ENCODE peak calls at places on chromosome X, in six cellular contexts. B is NCI-H146; G is right atrium auricular region; Z is stimulated activated CD8-positive, alpha-beta memory T cell treated with anti-CD3 and anti-CD28 coated beads, Interleukin-7, amount 100 ng/mL, for 4 hours; X is A172; J is NCI-H1092 treated with DMSO at 0.1 percent for 48 hours. R is an unnamed sample.

GRCh38 chrX:102968216-102968615 is 31.1 kb downstream of the RAB40AL start:
- DNase-seq in B (no peak), G (no peak), Z (no peak), X (no peak), J (no peak), R (no peak)

GRCh38 chrX:72062890-72063289 is 68.8 kb downstream of the RTL5 start:
- DNase-seq in Z (no peak), J (no peak), G (peak; percentile 68), B (no peak), X (no peak), R (no peak)

GRCh38 chrX:154083134-154083517 is 14.4 kb downstream of the MECP2 start:
- DNase-seq in X (peak; percentile 11), Z (no peak), J (no peak), B (no peak), G (no peak), R (no peak)

GRCh38 chrX:77742788-77743476 is 43.1 kb downstream of the ATRX start:
- DNase-seq in J (no peak), X (no peak), G (peak; percentile 63), B (no peak), Z (no peak), R (no peak)

GRCh38 chrX:44949125-44949524 is 76.1 kb downstream of the KDM6A start:
- DNase-seq in G (no peak), B (no peak), X (no peak), Z (no peak), J (no peak), R (no peak)

GRCh38 chrX:68719904-68720614 is 72.6 kb downstream of the STARD8 start:
- DNase-seq in J (no peak), G (no peak), B (no peak), Z (no peak), X (no peak), R (no peak)

GRCh38 chrX:111041018-111041462 is 55.0 kb upstream of the PAK3 start:
- DNase-seq in J (no peak), B (no peak), G (no peak), X (peak; percentile 52), Z (no peak), R (no peak)

GRCh38 chrX:9657590-9658256 is 107.9 kb downstream of the GPR143 start:
- DNase-seq in X (no peak), J (no peak), Z (no peak), B (no peak), G (no peak), R (no peak)

GRCh38 chrX:11678174-11678573 is 12.5 kb upstream of the ARHGAP6 start:
- DNase-seq in B (no peak), Z (no peak), J (no peak), X (no peak), G (no peak), R (no peak)

GRCh38 chrX:74450803-74451449 is 29.6 kb downstream of the SLC16A2 start:
- DNase-seq in G (no peak), B (no peak), Z (no peak), X (peak; percentile 78), J (no peak), R (no peak)

GRCh38 chrX:135605906-135606305 is 85.4 kb downstream of the INTS6L start:
- DNase-seq in Z (no peak), X (no peak), J (no peak), B (no peak), G (no peak), R (no peak)

GRCh38 chrX:148228521-148228920 is 247.4 kb downstream of the FMR1NB start:
- DNase-seq in G (no peak), X (no peak), B (no peak), Z (no peak), J (no peak), R (no peak)

GRCh38 chrX:45428816-45429215 is 228.1 kb upstream of the DIPK2B start:
- DNase-seq in X (no peak), G (no peak), Z (no peak), J (no peak), B (no peak), R (no peak)

GRCh38 chrX:638482-639131 is 8.0 kb downstream of the SHOX start:
- DNase-seq in X (no peak), B (no peak), J (no peak), G (no peak), Z (no peak), R (no peak)

GRCh38 chrX:7435822-7436221 is 287.9 kb upstream of the PUDP start:
- DNase-seq in J (no peak), Z (no peak), G (no peak), B (no peak), X (no peak), R (no peak)

GRCh38 chrX:68045008-68045577 is 388.2 kb downstream of the OPHN1 start:
- DNase-seq in Z (no peak), B (no peak), X (no peak), G (no peak), J (peak; percentile 89), R (no peak)

GRCh38 chrX:107777536-107777832 is at the start of gene NCBP2L:
- DNase-seq in Z (no peak), B (no peak), G (no peak), J (no peak), X (no peak), R (no peak)

GRCh38 chrX:153519569-153520285 is 2.3 kb downstream of the ATP2B3 start:
- DNase-seq in G (no peak), J (no peak), Z (no peak), X (peak; percentile 64), B (peak; percentile 43), R (no peak)

GRCh38 chrX:107118322-107119147 is at the start of gene RBM41:
- DNase-seq in X (peak; percentile 29), J (peak; percentile 82), B (peak; percentile 80), G (peak; percentile 86), Z (peak; percentile 64), R (peak; percentile 62)

GRCh38 chrX:53266175-53266574 is 15.2 kb downstream of the IQSEC2 start:
- DNase-seq in G (no peak), X (peak; percentile 13), Z (no peak), B (no peak), J (no peak), R (no peak)

GRCh38 chrX:13569479-13570244 is at the start of gene EGFL6:
- DNase-seq in Z (no peak), J (peak; percentile 8), B (no peak), X (no peak), G (no peak), R (no peak)

GRCh38 chrX:24347871-24348270 is 12.6 kb upstream of the SUPT20HL1 start:
- DNase-seq in X (no peak), Z (no peak), J (no peak), G (no peak), B (no peak), R (no peak)

GRCh38 chrX:68416592-68416991 is 16.7 kb downstream of the OPHN1 start:
- DNase-seq in X (peak; percentile 45), J (no peak), G (no peak), Z (no peak), B (no peak), R (no peak)

GRCh38 chrX:105876658-105877057 is 54.3 kb downstream of the NRK start:
- DNase-seq in X (no peak), Z (no peak), G (no peak), J (peak; percentile 18), B (no peak), R (no peak)

R was measured in NCI-H748 treated with DMSO at 0.1 percent for 48 hours.